ENCODE peak calls at places on chromosomes 4 and X, in five cellular contexts. I is fibroblast of lung, U is GM23248, F is mesenchymal stem cell, C is neuronal stem cell. V is an unnamed sample.

GRCh38 chr4:1412376-1413220 is 6.4 kb upstream of the NKX1-1 start:
- DNase-seq in I (no peak), U (no peak), F (no peak), C (no peak), V (no peak)

GRCh38 chr4:14180166-14180565 is 552.6 kb upstream of the BOD1L1 start:
- DNase-seq in I (no peak), U (no peak), F (no peak), C (no peak), V (no peak)

GRCh38 chr4:96356591-96357360 is 516.9 kb downstream of the PDHA2 start:
- DNase-seq in I (peak; percentile 2), U (no peak), F (no peak), C (no peak), V (peak; percentile 39)

GRCh38 chr4:130249002-130249401 is 1153.0 kb downstream of the C4orf33 start:
- DNase-seq in I (no peak), U (no peak), F (no peak), C (no peak), V (no peak)

GRCh38 chrX:140608111-140608510 is 101.4 kb upstream of the LINC00632 start:
- DNase-seq in I (no peak), U (no peak), F (no peak), C (no peak), V (no peak)

GRCh38 chrX:21655901-21656586 is 2.1 kb downstream of the KLHL34 start:
- DNase-seq in I (no peak), U (no peak), F (no peak), C (no peak), V (no peak)

GRCh38 chr4:152382057-152382785 is 153.7 kb downstream of the FBXW7 start:
- DNase-seq in I (peak; percentile 63), U (peak; percentile 26), F (peak; percentile 37), C (no peak), V (peak; percentile 31)

GRCh38 chrX:104428231-104428630 is 137.8 kb upstream of the IL1RAPL2 start:
- DNase-seq in I (no peak), U (peak; percentile 24), F (no peak), C (no peak), V (no peak)

GRCh38 chr4:76251448-76252270 is at the start of gene FAM47E:
- DNase-seq in I (peak; percentile 15), U (peak; percentile 77), F (peak; percentile 50), C (peak; percentile 77), V (peak; percentile 66)

GRCh38 chr4:41234424-41234823 is 20.1 kb upstream of the APBB2 start:
- DNase-seq in I (no peak), U (no peak), F (no peak), C (no peak), V (no peak)

GRCh38 chr4:67727124-67727850 is 26.3 kb upstream of the UBA6 start:
- DNase-seq in I (peak; percentile 35), U (peak; percentile 81), F (peak; percentile 73), C (no peak), V (no peak)

GRCh38 chrX:148288451-148288850 is 212.0 kb upstream of the AFF2 start:
- DNase-seq in I (no peak), U (no peak), F (no peak), C (no peak), V (no peak)

GRCh38 chrX:73390628-73391567 is 56.0 kb upstream of the CDX4 start:
- DNase-seq in I (no peak), U (no peak), F (no peak), C (no peak), V (no peak)

GRCh38 chr4:38782452-38783108 is at the start of gene TLR10:
- DNase-seq in I (peak; percentile 59), U (peak; percentile 69), F (peak; percentile 49), C (peak; percentile 37), V (peak; percentile 77)

GRCh38 chrX:129976441-129976840 is 6.0 kb upstream of the BCORL1 start:
- DNase-seq in I (no peak), U (no peak), F (no peak), C (no peak), V (no peak)

GRCh38 chr4:17385403-17385802 is 126.5 kb downstream of the QDPR start:
- DNase-seq in I (peak; percentile 60), U (peak; percentile 55), F (peak; percentile 75), C (no peak), V (peak; percentile 37)

GRCh38 chr4:175421506-175421905 is 390.6 kb downstream of the GPM6A start:
- DNase-seq in I (peak; percentile 50), U (peak; percentile 73), F (peak; percentile 71), C (no peak), V (peak; percentile 57)
- H3K4me1 ChIP-seq in I (peaks cover 6% of the 10 kb centered on the region), U (peaks cover 65% of the 10 kb centered on the region), F (peaks cover 2% of the 10 kb centered on the region), C (peaks cover 13% of the 10 kb centered on the region), V (peaks cover 41% of the 10 kb centered on the region)

GRCh38 chr4:113553082-113553481 is 208.5 kb downstream of the CAMK2D start:
- DNase-seq in I (no peak), U (no peak), F (no peak), C (no peak), V (no peak)

GRCh38 chr4:113556382-113557134 is 205.0 kb downstream of the CAMK2D start:
- DNase-seq in I (no peak), U (no peak), F (no peak), C (no peak), V (no peak)

GRCh38 chr4:113560579-113560978 is 201.0 kb downstream of the CAMK2D start:
- DNase-seq in I (peak; percentile 38), U (peak; percentile 25), F (no peak), C (no peak), V (peak; percentile 52)

GRCh38 chr4:113559947-113560346 is 201.6 kb downstream of the CAMK2D start:
- DNase-seq in I (no peak), U (no peak), F (no peak), C (no peak), V (no peak)

GRCh38 chr4:113555868-113556267 is 205.7 kb downstream of the CAMK2D start:
- DNase-seq in I (no peak), U (no peak), F (no peak), C (no peak), V (no peak)
- H3K36me3 ChIP-seq in I (peaks cover 2% of the 10 kb centered on the region), U (peaks cover 22% of the 10 kb centered on the region), F (peaks cover 3% of the 10 kb centered on the region), C (no peaks in the 10 kb centered on the region), V (peaks cover 36% of the 10 kb centered on the region)

GRCh38 chr4:3342182-3342854 is 49.5 kb downstream of the RGS12 start:
- DNase-seq in I (peak; percentile 80), U (peak; percentile 64), F (peak; percentile 56), C (no peak), V (peak; percentile 62)
- H3K9ac ChIP-seq in I (no peak overlapping the region), U (no peak overlapping the region), F (peak overlapping the region; percentile 24), C (no peak overlapping the region), V (no peak overlapping the region)

GRCh38 chrX:150036181-150036580 is 97.9 kb upstream of the EOLA2 start:
- DNase-seq in I (peak; percentile 63), U (peak; percentile 74), F (peak; percentile 50), C (no peak), V (peak; percentile 66)
- H3K4me1 ChIP-seq in I (peaks cover 6% of the 10 kb centered on the region), U (peaks cover 45% of the 10 kb centered on the region), F (no peaks in the 10 kb centered on the region), C (no peaks in the 10 kb centered on the region), V (peaks cover 17% of the 10 kb centered on the region)

DNA sequence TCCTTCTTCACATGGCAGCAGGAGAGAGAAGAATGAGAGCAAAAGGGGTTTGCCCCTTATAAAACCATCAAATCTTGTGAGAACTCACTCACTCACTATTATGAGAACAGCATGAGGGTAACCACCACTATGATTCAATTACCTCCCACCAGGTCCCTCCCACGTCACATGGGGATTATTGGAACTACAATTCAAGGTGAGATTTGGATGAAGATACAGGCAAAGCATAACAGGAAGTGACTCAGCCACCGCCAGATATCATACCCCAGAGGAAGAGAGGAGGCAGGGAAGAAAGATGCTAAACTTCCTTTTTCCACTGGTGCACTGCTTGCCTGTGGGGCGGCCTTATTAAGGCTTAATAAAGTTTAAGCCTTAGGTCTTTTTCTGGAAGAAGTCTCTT is 766.1 kb downstream of the KCTD8 start:
- DNase-seq in I (no peak), U (no peak), F (no peak), C (no peak), V (no peak)
- H3K36me3 ChIP-seq in I (no peaks in the 10 kb centered on the region), U (no peaks in the 10 kb centered on the region), F (no peaks in the 10 kb centered on the region), C (no peaks in the 10 kb centered on the region), V (no peaks in the 10 kb centered on the region)

DNA sequence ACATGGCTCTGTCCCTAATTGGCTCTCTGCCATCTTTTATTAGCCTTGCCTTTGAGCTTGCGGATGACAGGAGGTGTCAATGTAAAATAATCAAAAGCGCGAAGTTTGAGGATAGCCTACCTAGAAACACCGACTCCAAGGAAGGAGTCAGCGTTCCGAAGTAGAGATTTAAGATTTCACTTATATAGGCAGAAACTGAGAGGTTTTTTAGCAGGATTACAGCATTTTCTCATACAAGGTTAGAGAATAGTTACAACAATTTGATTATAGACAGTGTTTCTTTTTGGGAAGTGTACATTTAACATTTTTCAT is 499 bp upstream of the NFXL1 start:
- DNase-seq in I (no peak), U (no peak), F (no peak), C (no peak), V (no peak)
- H3K9ac ChIP-seq in I (no peak overlapping the region), U (peak overlapping the region; percentile 61), F (peak overlapping the region; percentile 75), C (no peak overlapping the region), V (peak overlapping the region; percentile 76)

GRCh38 chrX:13380230-13380629 is 60.4 kb upstream of the ATXN3L start:
- DNase-seq in I (peak; percentile 25), U (peak; percentile 79), F (peak; percentile 19), C (no peak), V (peak; percentile 38)

GRCh38 chrX:13377537-13377936 is 57.7 kb upstream of the ATXN3L start:
- DNase-seq in I (peak; percentile 89), U (peak; percentile 69), F (peak; percentile 58), C (no peak), V (peak; percentile 63)

GRCh38 chrX:13373807-13374187 is 53.9 kb upstream of the ATXN3L start:
- DNase-seq in I (peak; percentile 86), U (peak; percentile 88), F (peak; percentile 58), C (no peak), V (peak; percentile 82)

GRCh38 chrX:13374364-13374763 is 54.5 kb upstream of the ATXN3L start:
- DNase-seq in I (no peak), U (peak; percentile 6), F (no peak), C (no peak), V (no peak)

DNA sequence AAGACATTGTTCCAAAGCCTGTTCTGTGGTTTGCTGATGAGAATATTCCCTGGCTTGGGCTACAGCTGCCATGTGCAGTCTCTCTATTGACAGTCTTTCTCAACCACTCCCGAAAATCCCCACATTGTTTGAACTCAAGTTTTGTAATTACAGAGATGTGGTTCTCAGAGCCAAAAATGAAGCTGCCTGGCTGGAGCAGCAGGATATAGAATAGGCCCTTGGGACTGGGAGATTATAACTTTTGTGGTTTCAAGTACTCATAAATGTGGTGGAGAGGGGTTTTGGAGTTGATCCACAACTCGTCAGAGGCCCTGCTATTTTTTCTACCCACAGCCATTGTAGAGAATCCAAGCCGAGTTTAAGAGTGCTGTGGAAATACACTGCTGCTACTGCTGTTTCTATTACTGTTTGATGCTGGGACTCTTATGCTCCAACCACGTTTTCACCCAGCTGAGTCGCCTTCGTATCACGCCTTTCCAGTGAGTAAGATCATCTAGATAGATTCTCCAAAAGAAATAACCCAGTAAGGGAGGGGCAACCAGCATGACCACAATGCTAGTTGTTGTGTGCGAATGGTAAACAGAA is 57.1 kb upstream of the ATXN3L start:
- DNase-seq in I (peak; percentile 98), U (peak; percentile 85), F (peak; percentile 86), C (no peak), V (peak; percentile 95)
- H3K4me1 ChIP-seq in I (peaks cover 30% of the 10 kb centered on the region), U (peaks cover 60% of the 10 kb centered on the region), F (no peaks in the 10 kb centered on the region), C (no peaks in the 10 kb centered on the region), V (peaks cover 58% of the 10 kb centered on the region)

DNA sequence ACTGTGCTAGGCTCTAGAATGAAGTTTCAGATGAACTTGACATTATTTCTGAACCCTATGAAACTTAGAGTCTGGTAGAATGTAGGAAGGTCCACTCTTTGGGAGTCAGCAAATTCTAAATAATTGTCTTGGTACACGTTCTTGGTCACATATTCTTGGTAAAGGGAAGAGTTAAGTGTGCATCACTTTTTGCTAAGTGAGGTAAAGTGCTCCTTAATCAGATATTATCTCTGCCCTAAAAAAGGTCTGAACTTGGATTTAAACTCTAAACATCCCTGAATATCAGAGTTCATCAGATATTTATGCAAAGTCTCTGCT is 7.2 kb downstream of the OCIAD2 start:
- DNase-seq in I (no peak), U (no peak), F (no peak), C (no peak), V (no peak)
- H3K36me3 ChIP-seq in I (no peaks in the 10 kb centered on the region), U (no peaks in the 10 kb centered on the region), F (peaks cover 13% of the 10 kb centered on the region), C (no peaks in the 10 kb centered on the region), V (no peaks in the 10 kb centered on the region)

V was measured in adipocyte.